ENCODE peak calls at places on chromosome 10, in five cellular contexts. Y is MM.1S, A is fibroblast of villous mesenchyme, K is GM12864, M is kidney epithelial cell. P is an unnamed sample.

GRCh38 chr10:58996063-58996462 is 180.4 kb upstream of the PHYHIPL start:
- DNase-seq in K (no peak), Y (no peak), A (no peak), M (no peak), P (no peak)

GRCh38 chr10:125629758-125630376 is 53.1 kb downstream of the TEX36 start:
- DNase-seq in K (peak), A (peak), Y (peak), M (peak), P (peak)

GRCh38 chr10:127200646-127201045 is 4.3 kb upstream of the INSYN2A start:
- DNase-seq in A (no peak), M (no peak), K (no peak), Y (no peak), P (no peak)

GRCh38 chr10:76209135-76209534 is 777.7 kb downstream of the LRMDA start:
- DNase-seq in Y (no peak), K (no peak), A (no peak), M (peak), P (peak)

GRCh38 chr10:24958701-24959392 is 6.4 kb upstream of the PRTFDC1 start:
- DNase-seq in K (no peak), Y (no peak), A (peak), M (no peak), P (peak)

GRCh38 chr10:75547391-75548298 is 116.2 kb downstream of the LRMDA start:
- DNase-seq in Y (peak), K (no peak), M (peak), A (peak), P (peak)

GRCh38 chr10:100174699-100175677 is 10.8 kb downstream of the ERLIN1 start:
- DNase-seq in A (no peak), Y (no peak), K (no peak), M (no peak), P (no peak)

GRCh38 chr10:91435241-91435640 is 25.1 kb downstream of the HECTD2 start:
- DNase-seq in A (no peak), K (no peak), M (no peak), Y (no peak), P (no peak)

GRCh38 chr10:85599081-85599480 is 767.5 kb downstream of the GRID1 start:
- DNase-seq in A (no peak), Y (no peak), K (no peak), M (no peak), P (no peak)

GRCh38 chr10:21100871-21101514 is 203.9 kb upstream of the NEBL start:
- DNase-seq in M (no peak), Y (no peak), A (peak), K (no peak), P (peak)

GRCh38 chr10:23094786-23095403 is 484 bp upstream of the MSRB2 start:
- DNase-seq in A (no peak), K (no peak), Y (no peak), M (no peak), P (no peak)

GRCh38 chr10:89163265-89163995 is 43.7 kb downstream of the CH25H start:
- DNase-seq in A (peak), K (peak), Y (peak), M (no peak), P (peak)

GRCh38 chr10:124560377-124560776 is 98.8 kb downstream of the LHPP start:
- DNase-seq in M (peak), K (no peak), A (peak), Y (no peak), P (peak)

GRCh38 chr10:114604357-114605129 is 53.5 kb downstream of the ABLIM1 start:
- DNase-seq in K (no peak), M (no peak), A (no peak), Y (no peak), P (no peak)
- TF ChIP-seq CTCF in K (no peak), M (no peak), A (no peak), Y (no peak), P (no peak)

DNA sequence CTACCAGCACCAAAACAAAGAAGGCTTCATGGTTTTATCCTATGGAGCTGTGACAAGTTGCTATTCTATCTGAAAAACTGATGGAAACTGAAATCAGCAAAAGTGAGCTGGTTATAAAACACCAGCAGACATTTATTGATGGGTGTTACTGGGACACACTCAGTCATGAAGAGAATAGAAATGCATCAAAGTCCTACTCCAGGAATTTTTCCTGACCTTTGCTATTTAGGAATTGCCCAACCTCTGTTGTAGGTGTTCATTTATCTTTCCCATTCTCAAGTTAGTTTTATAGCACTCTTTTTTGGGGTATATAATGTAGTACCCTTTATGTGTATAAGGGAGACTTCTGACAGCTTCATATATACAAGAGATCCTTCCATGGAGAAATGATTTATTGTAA is 533.2 kb downstream of the REEP3 start:
- DNase-seq in M (no peak), A (no peak), K (no peak), Y (no peak), P (no peak)
- H3K4me3 ChIP-seq in M (no peak), A (no peak), K (no peak), Y (no peak), P (no peak)

GRCh38 chr10:48659790-48660189 is 24.9 kb upstream of the WDFY4 start:
- DNase-seq in K (no peak), M (no peak), Y (no peak), A (no peak), P (peak)
- TF ChIP-seq CTCF in K (no peak), M (peak), Y (peak), A (peak), P (peak)

GRCh38 chr10:15821046-15821683 is 39.1 kb downstream of the MINDY3 start:
- DNase-seq in K (no peak), A (no peak), Y (peak), M (no peak), P (no peak)

GRCh38 chr10:15829495-15829894 is 30.8 kb downstream of the MINDY3 start:
- DNase-seq in K (no peak), Y (no peak), M (no peak), A (no peak), P (no peak)

DNA sequence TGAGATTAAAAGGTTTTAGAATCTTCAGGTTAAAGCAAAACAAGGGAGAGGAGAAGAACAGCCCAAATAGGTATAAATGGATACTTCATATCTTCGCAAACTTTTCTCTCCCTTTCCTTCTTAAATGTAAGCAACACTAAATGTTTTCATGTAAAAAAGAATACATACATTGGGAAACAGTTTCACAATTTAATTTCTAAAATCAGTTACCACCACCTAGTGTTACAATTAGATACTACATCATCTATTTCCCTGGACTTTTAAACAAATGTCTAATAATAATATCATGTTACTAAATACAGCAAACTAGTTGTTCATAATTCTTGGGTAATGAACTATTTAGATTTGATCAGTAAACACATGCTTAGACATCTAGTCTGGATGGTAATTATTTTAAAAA is 35.8 kb downstream of the MINDY3 start:
- DNase-seq in Y (peak), K (no peak), A (peak), M (no peak), P (peak)
- H3K4me3 ChIP-seq in Y (no peak), K (no peak), A (no peak), M (no peak), P (no peak)

P was measured in cardiac fibroblast.